ENCODE peak calls at places on chromosomes 7 and 10, in four cellular contexts. Q, I, O and N are unnamed samples.
A peak's percentile ranks its signal among the peaks of the same experiment; 100 is the strongest.

GRCh38 chr7:37284805-37285211 is 163.9 kb downstream of the ELMO1 start:
- DNase-seq in Q (peak; percentile 53), I (peak; percentile 20), O (peak; percentile 75), N (peak; percentile 43)

GRCh38 chr7:92332782-92333181 is 87.0 kb downstream of the ANKIB1 start:
- DNase-seq in Q (no peak), I (no peak), O (no peak), N (no peak)

GRCh38 chr7:64046041-64046389 is 781 bp downstream of the ZNF727 start:
- DNase-seq in Q (no peak), I (no peak), O (no peak), N (peak; percentile 14)

GRCh38 chr10:76302936-76303656 is 871.7 kb downstream of the LRMDA start:
- DNase-seq in Q (no peak), I (peak; percentile 46), O (no peak), N (no peak)

GRCh38 chr10:70749756-70750155 is 35.4 kb downstream of the TBATA start:
- DNase-seq in Q (no peak), I (no peak), O (no peak), N (no peak)

GRCh38 chr10:111705026-111705425 is 478.5 kb downstream of the GPAM start:
- DNase-seq in Q (no peak), I (no peak), O (no peak), N (no peak)

GRCh38 chr10:29588640-29589421 is 45.9 kb downstream of the SVIL start:
- DNase-seq in Q (no peak), I (no peak), O (no peak), N (no peak)

GRCh38 chr10:96764345-96764744 is 44.0 kb upstream of the PIK3AP1 start:
- DNase-seq in Q (no peak), I (no peak), O (no peak), N (no peak)

GRCh38 chr10:127046975-127047877 is 142.0 kb downstream of the DOCK1 start:
- DNase-seq in Q (no peak), I (no peak), O (no peak), N (no peak)

GRCh38 chr10:52146766-52147165 is 167.3 kb upstream of the DKK1 start:
- DNase-seq in Q (no peak), I (no peak), O (no peak), N (no peak)

DNA sequence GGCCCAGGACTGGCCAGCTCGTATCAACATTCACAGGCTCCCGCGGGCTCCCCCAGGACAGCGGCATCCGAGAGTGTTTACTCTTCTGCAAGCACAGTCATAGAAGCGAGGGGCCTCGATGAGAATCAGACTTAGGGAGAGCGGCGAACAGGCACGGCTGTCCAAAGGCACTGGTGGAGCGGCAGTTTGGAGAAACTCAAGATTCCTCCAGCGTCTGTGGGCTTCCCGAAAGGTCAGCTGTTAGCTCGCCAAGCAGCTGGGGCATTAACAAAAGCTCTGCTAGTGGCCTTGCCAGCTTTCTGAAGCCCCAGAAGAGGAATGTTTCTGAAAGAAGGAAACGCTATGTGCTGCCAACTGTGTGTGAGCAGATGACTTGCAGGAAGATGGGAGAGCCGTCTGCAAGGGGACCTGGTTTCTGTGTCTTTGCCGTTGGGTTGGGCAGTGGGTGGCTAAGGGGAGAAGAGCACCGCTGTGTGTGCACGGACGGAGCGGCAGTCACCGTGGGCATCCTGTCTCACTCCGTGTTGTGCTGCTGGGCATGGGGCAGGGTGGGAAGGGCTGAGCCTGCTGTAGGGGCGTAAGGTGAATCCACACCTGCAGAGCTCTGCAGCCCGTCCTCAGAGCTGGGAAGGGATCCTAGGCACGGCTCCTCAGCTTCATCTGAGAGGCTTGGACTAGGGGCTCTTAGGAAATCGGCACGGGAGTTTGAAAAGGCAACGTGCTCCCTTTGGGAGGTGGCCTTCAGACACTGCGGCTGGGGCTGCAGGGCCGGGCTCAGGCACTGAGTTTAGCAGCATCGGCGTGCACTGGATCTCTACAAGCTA is 42.1 kb downstream of the AMZ1 start:
- DNase-seq in Q (no peak), I (peak; percentile 12), O (no peak), N (peak; percentile 6)
- H3K36me3 ChIP-seq in Q (peaks cover 56% of the 10 kb centered on the region), I (no peaks in the 10 kb centered on the region), O (peaks cover 44% of the 10 kb centered on the region), N (peaks cover 4% of the 10 kb centered on the region)

DNA sequence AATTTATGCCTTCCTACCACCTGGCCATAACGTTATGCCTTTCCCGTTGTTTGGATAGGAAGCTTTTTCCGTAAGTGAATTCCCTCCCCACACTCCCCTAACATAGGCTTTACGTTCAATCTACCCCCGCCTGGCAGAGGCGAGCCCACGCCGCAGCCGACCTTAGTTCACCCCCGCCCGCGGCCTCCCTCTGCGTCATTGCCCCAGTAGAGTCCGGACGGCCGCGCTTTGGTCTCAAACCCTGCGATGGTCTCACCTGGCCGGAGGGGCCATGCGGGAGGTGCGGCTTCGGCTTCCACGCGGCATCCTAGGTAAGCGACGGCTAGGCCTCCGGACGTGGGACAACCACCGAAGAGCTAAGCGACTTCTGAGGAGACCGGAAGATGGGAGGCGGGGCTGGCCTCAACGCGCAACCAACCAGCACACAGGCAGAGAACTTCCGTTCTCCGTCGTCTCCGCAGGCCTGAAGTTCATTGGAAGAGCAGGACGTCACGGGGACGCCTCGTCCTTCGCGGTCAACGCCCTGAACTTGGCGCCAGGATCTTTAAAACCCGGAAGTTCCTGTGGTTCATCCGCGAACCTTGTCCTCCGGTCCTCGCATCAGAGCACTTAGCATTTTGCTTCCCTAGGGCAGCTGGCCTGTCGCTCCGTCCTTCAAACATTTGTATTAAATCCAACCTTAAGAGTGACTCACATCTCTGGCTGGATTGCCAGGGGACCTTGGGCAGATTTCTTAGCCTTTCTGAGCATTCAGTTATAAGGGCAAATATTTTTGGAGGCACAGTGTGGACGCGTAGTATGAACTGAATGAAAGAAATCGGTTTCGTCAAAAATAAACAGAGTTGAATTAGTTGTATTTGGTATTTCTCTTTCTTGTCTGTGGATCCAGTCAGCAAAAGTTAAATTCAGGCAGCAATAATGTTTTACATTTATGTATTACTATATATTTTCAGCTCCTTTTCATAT is at the start of gene CHCHD2:
- DNase-seq in Q (peak; percentile 97), I (peak; percentile 97), O (peak; percentile 93), N (peak; percentile 99)
- TF ChIP-seq POLR2A in Q (peak; percentile 76), I (peak; percentile 88), O (peak; percentile 74), N (peak; percentile 89)

GRCh38 chr10:43859016-43859525 is 210.4 kb upstream of the ZNF32 start:
- DNase-seq in Q (no peak), I (no peak), O (no peak), N (no peak)
- H3K27ac ChIP-seq in Q (peak overlapping the region; percentile 41), I (no peak overlapping the region), O (peak overlapping the region; percentile 4), N (no peak overlapping the region)

DNA sequence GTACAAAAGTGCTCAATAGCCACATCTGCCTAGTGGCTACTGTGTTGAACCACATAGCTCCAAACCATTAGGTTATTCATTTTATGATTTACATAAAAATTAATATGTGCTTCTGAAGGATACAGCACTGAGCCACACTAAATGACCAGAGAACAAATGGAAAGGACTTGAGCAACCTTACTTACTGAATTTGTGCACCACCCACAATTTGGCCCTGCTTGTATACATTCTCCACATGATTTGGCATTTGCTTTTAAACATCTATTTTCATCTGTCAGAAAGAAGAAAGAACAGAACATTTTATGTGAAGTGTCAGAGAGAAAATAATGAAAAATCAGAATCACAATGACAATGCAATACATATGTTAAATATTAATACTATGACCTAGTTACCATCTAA is 25.7 kb downstream of the ITGB1 start:
- DNase-seq in Q (no peak), I (no peak), O (no peak), N (no peak)
- H3K36me3 ChIP-seq in Q (peaks cover 69% of the 10 kb centered on the region), I (no peaks in the 10 kb centered on the region), O (peaks cover 27% of the 10 kb centered on the region), N (peaks cover 5% of the 10 kb centered on the region)

GRCh38 chr7:79455173-79455790 is 1.8 kb upstream of the MAGI2 start:
- DNase-seq in Q (no peak), I (no peak), O (no peak), N (no peak)

GRCh38 chr7:79452495-79453265 is 787 bp downstream of the MAGI2 start:
- DNase-seq in Q (peak; percentile 29), I (peak; percentile 20), O (peak; percentile 13), N (peak; percentile 13)

GRCh38 chr7:79454325-79454960 is 976 bp upstream of the MAGI2 start:
- DNase-seq in Q (peak; percentile 50), I (peak; percentile 37), O (peak; percentile 13), N (no peak)

GRCh38 chr7:79453266-79453557 is 255 bp downstream of the MAGI2 start:
- DNase-seq in Q (no peak), I (no peak), O (no peak), N (no peak)

DNA sequence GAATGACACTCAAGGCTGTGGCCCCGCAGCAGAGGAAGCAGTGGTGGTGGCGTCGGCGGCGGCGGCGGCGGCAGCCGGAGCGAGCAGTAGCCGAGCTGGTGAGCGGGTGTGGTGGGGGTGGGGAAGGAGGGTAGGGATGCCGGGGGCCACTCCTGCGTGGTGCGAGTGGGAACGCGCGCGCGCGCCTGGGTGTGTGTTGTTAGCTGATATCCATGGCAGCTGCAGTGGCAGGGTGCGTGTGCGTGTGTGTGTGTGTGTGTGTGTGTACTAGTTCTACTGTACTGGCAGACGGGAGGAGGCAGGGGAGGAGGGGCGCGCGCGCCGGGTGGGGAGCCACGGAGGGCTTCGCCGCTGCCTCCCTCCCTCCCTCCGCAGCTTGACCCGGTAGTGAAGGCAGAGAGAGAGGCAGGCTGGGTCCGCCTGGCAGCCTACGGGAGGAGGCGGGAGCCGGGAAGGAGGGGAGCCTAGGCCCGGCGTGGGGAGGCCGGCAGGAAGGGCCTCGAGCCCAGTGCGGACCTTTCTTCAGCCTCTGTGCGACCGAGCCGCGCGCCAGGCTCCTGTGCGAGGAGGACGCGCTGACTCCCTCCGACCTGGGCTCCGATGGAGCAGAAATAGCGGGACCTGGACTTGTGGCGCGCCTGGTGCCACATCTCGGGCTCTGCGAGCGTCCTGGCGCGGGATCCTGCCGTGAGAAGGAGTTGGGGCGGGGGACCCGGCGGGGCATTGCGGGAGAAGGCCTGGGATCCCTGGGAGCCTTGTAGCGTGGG is at the start of gene MAGI2:
- DNase-seq in Q (peak; percentile 88), I (peak; percentile 84), O (peak; percentile 86), N (peak; percentile 69)
- TF ChIP-seq POLR2A in Q (peak; percentile 53), I (peak; percentile 71), O (peak; percentile 43), N (peak; percentile 43)

GRCh38 chr10:103731609-103732270 is 123.6 kb downstream of the SH3PXD2A start:
- DNase-seq in Q (no peak), I (no peak), O (no peak), N (no peak)
- H3K27ac ChIP-seq in Q (no peak overlapping the region), I (no peak overlapping the region), O (peak overlapping the region; percentile 84), N (no peak overlapping the region)

DNA sequence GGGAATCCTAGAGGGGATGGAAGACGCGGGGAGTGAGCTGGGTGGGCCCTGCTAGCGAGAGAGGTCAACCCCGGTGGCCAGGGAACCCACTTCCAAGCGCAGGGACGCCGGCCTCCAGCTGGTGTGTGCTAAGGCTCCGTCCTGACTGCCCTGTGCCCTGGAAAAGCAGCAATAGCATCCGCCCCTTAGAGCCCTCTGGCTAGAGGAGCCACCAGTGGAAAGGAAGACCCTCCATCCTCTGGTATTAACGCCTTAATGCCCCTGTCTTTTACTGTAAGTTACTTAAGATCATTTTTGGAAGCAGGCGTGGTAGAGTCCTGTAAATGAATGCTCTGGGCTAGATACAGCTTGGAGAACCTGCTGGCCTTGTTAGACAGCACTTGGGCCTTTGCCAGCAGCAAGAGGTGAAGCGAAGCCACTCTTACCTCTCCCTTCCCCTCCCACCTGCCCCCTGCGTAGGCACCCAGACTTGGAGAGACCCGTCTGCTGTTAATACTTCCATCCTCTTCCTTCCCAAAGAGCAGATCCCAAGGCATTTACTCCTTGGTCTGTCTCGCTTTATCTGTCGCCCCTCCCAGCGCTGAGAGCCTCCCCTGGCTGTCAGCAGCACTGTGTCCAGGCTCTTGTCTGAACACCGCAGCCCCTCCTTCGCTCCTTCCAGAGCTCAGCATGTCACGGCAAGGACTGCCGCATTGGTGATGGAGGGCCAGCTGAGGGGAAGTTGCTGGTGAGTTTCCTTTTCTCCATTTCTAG is 4.6 kb downstream of the REPIN1 start:
- DNase-seq in Q (no peak), I (no peak), O (no peak), N (peak; percentile 77)
- H3K36me3 ChIP-seq in Q (peaks cover 46% of the 10 kb centered on the region), I (no peaks in the 10 kb centered on the region), O (peaks cover 57% of the 10 kb centered on the region), N (peaks cover 2% of the 10 kb centered on the region)

GRCh38 chr7:40350100-40350499 is 215.3 kb downstream of the SUGCT start:
- DNase-seq in Q (no peak), I (no peak), O (no peak), N (no peak)
- TF ChIP-seq POLR2A in Q (no peak), I (no peak), O (no peak), N (no peak)